ENCODE peak calls at places on chromosomes 13 and 19, in four cellular contexts. A is foreskin keratinocyte; W is activated CD4-positive, alpha-beta T cell treated with anti-CD3 and anti-CD28 coated beads, Interleukin-2, amount 10 ng/mL, durations not matched to agents 7 days and 5 days; E is aorta. B is an unnamed sample.

GRCh38 chr19:14118165-14119051 is 846 bp upstream of the PRKACA start:
- DNase-seq in E (peak; percentile 91), W (peak; percentile 46), A (peak; percentile 24), B (peak; percentile 92)

GRCh38 chr13:35086667-35087066 is 144.6 kb downstream of the NBEA start:
- DNase-seq in A (peak; percentile 7), E (no peak), W (no peak), B (no peak)

GRCh38 chr13:97256343-97256783 is 34.2 kb downstream of the MBNL2 start:
- DNase-seq in W (no peak), A (peak; percentile 85), E (no peak), B (no peak)

GRCh38 chr19:17475541-17476115 is 5.3 kb downstream of the SLC27A1 start:
- DNase-seq in A (peak; percentile 40), W (no peak), E (peak; percentile 71), B (no peak)

GRCh38 chr19:56105090-56105701 is 15.9 kb downstream of the ZNF787 start:
- DNase-seq in A (no peak), E (peak; percentile 80), W (peak; percentile 64), B (no peak)

GRCh38 chr13:109881347-109881725 is 95.0 kb upstream of the IRS2 start:
- DNase-seq in W (no peak), A (no peak), E (no peak), B (no peak)

GRCh38 chr13:41418751-41419150 is 38.6 kb upstream of the RGCC start:
- DNase-seq in A (no peak), W (no peak), E (no peak), B (no peak)

GRCh38 chr19:6564393-6564792 is 26.6 kb downstream of the CD70 start:
- DNase-seq in E (no peak), A (no peak), W (peak; percentile 47), B (no peak)

GRCh38 chr19:7545904-7546303 is 10.4 kb downstream of the PNPLA6 start:
- DNase-seq in W (no peak), A (no peak), E (no peak), B (no peak)

GRCh38 chr13:77697208-77698103 is at the start of gene SLAIN1:
- DNase-seq in E (peak; percentile 86), W (peak; percentile 78), A (no peak), B (peak; percentile 93)

GRCh38 chr19:7654401-7654800 is 14.4 kb upstream of the RETN start:
- DNase-seq in E (no peak), W (no peak), A (peak; percentile 46), B (no peak)

GRCh38 chr13:75838366-75839017 is 202.4 kb downstream of the LMO7 start:
- DNase-seq in W (no peak), E (no peak), A (no peak), B (no peak)

GRCh38 chr19:35065574-35065973 is 24.1 kb downstream of the HPN start:
- DNase-seq in W (no peak), A (no peak), E (no peak), B (no peak)

GRCh38 chr19:49064768-49065611 is at the start of gene NTF4:
- DNase-seq in W (no peak), A (no peak), E (no peak), B (peak; percentile 76)

GRCh38 chr13:65836066-65836465 is 1394.1 kb downstream of the PCDH9 start:
- DNase-seq in W (no peak), E (no peak), A (no peak), B (no peak)

GRCh38 chr13:28636677-28637317 is 22.1 kb upstream of the POMP start:
- DNase-seq in E (no peak), A (peak; percentile 43), W (peak; percentile 62), B (no peak)

GRCh38 chr13:31835932-31836331 is 96.6 kb downstream of the RXFP2 start:
- DNase-seq in E (no peak), W (no peak), A (peak; percentile 18), B (no peak)

GRCh38 chr19:44430956-44431355 is 17.3 kb downstream of the ZNF229 start:
- DNase-seq in W (no peak), A (peak; percentile 26), E (no peak), B (no peak)

GRCh38 chr13:84645196-84646071 is 763.2 kb upstream of the SLITRK1 start:
- DNase-seq in A (peak; percentile 31), E (no peak), W (no peak), B (no peak)

GRCh38 chr13:101522607-101523006 is 70.1 kb downstream of the ITGBL1 start:
- DNase-seq in A (no peak), E (no peak), W (no peak), B (no peak)

GRCh38 chr19:7944177-7944761 is 803 bp upstream of the TIMM44 start:
- DNase-seq in E (peak; percentile 91), W (peak; percentile 90), A (peak; percentile 68), B (peak; percentile 86)

GRCh38 chr13:101258071-101258470 is 158.2 kb downstream of the NALCN start:
- DNase-seq in A (peak; percentile 35), E (no peak), W (peak; percentile 55), B (no peak)

GRCh38 chr19:7970716-7971448 is 27.4 kb upstream of the TIMM44 start:
- DNase-seq in A (no peak), W (peak; percentile 44), E (no peak), B (peak; percentile 53)

GRCh38 chr19:43457809-43458208 is 7.6 kb downstream of the LYPD3 start:
- DNase-seq in A (no peak), E (no peak), W (no peak), B (no peak)

B was measured in kidney.